ENCODE peak calls at places on chromosomes 6 and 20, in eight cellular contexts. R, U, Q, P, O, Z, S and N are unnamed samples.

GRCh38 chr6:19870322-19870721 is 33.2 kb downstream of the ID4 start:
- DNase-seq in R (no peak), U (no peak), Q (no peak), P (no peak), O (no peak), Z (no peak), S (no peak), N (no peak)

GRCh38 chr6:115729036-115729435 is 331.7 kb downstream of the FRK start:
- DNase-seq in R (no peak), U (no peak), Q (no peak), P (no peak), O (no peak), Z (no peak), S (no peak), N (no peak)

GRCh38 chr6:118468682-118469465 is 79.2 kb upstream of the PLN start:
- DNase-seq in R (no peak), U (no peak), Q (peak; percentile 8), P (peak; percentile 14), O (peak; percentile 1), Z (no peak), S (peak; percentile 42), N (no peak)

GRCh38 chr6:132484680-132485018 is 28.3 kb downstream of the STX7 start:
- DNase-seq in R (no peak), U (no peak), Q (no peak), P (no peak), O (no peak), Z (no peak), S (no peak), N (no peak)

GRCh38 chr20:1509237-1509636 is 18.0 kb upstream of the SIRPB2 start:
- DNase-seq in R (peak; percentile 8), U (peak; percentile 42), Q (peak; percentile 35), P (peak; percentile 17), O (peak; percentile 26), Z (no peak), S (peak; percentile 10), N (no peak)

GRCh38 chr20:4047614-4048013 is 32.3 kb upstream of the RNF24 start:
- DNase-seq in R (no peak), U (no peak), Q (no peak), P (no peak), O (no peak), Z (no peak), S (no peak), N (no peak)

GRCh38 chr6:1644516-1644915 is 34.8 kb downstream of the FOXC1 start:
- DNase-seq in R (no peak), U (no peak), Q (no peak), P (no peak), O (no peak), Z (no peak), S (no peak), N (no peak)

GRCh38 chr6:161128680-161129196 is 137.2 kb downstream of the MAP3K4 start:
- DNase-seq in R (no peak), U (no peak), Q (peak; percentile 11), P (no peak), O (no peak), Z (no peak), S (peak; percentile 77), N (no peak)

GRCh38 chr6:12348530-12349511 is 58.7 kb downstream of the EDN1 start:
- DNase-seq in R (no peak), U (no peak), Q (peak; percentile 83), P (peak; percentile 77), O (peak; percentile 78), Z (no peak), S (peak; percentile 33), N (no peak)

GRCh38 chr20:24690408-24690807 is 221.0 kb downstream of the SYNDIG1 start:
- DNase-seq in R (no peak), U (no peak), Q (no peak), P (no peak), O (no peak), Z (no peak), S (no peak), N (no peak)

GRCh38 chr6:27178860-27179259 is 68.6 kb upstream of the PRSS16 start:
- DNase-seq in R (no peak), U (peak; percentile 57), Q (peak; percentile 16), P (peak; percentile 17), O (no peak), Z (no peak), S (no peak), N (no peak)

GRCh38 chr6:3748726-3749389 is 2.7 kb downstream of the PXDC1 start:
- DNase-seq in R (no peak), U (no peak), Q (no peak), P (no peak), O (no peak), Z (no peak), S (peak; percentile 50), N (no peak)

GRCh38 chr6:14108571-14109410 is 8.8 kb upstream of the CD83 start:
- DNase-seq in R (no peak), U (no peak), Q (peak; percentile 21), P (no peak), O (no peak), Z (no peak), S (no peak), N (no peak)

GRCh38 chr6:132768051-132768517 is 10.4 kb upstream of the VNN2 start:
- DNase-seq in R (no peak), U (peak; percentile 72), Q (peak; percentile 32), P (peak; percentile 80), O (peak; percentile 10), Z (peak; percentile 17), S (peak; percentile 25), N (no peak)

GRCh38 chr6:131368077-131368911 is 204.7 kb upstream of the ARG1 start:
- DNase-seq in R (no peak), U (peak; percentile 32), Q (peak; percentile 74), P (peak; percentile 77), O (no peak), Z (peak; percentile 48), S (peak; percentile 15), N (peak; percentile 13)

GRCh38 chr6:164415832-164416563 is 893.4 kb downstream of the C6orf118 start:
- DNase-seq in R (no peak), U (peak; percentile 8), Q (peak; percentile 10), P (no peak), O (no peak), Z (no peak), S (no peak), N (no peak)

DNA sequence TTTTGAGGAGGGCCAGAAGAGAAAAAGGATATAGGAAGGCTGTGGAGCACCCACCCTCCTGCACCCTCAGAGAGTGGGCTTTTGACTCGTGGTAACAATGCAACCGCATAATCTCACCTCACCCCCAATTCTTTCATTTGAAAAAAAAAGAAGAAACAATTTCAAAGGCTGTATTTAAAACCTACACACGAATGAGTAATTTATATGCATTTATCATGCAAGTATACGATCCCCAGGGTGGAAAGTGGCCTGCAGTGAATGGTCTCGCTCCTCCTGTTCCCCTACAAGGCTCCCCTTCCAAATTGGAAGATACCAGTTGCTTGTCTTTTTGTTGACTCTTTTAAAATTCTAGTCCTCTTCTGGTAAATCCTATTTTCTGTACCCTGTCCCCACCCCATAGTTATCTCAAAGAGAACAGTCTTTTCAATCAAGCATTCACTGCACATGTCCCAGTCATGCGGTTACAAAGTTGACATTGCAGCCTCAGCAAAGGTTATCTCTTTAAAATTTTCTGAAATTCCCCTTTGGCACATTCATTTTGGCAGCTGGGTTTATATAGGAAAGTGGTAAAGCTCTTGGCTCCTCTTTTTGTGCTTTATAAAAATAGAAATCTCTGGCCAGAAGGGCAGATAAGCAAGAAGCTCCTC is 110.6 kb downstream of the ARID1B start:
- DNase-seq in R (no peak), U (no peak), Q (peak; percentile 22), P (no peak), O (no peak), Z (no peak), S (no peak), N (no peak)
- H3K4me1 ChIP-seq in R (peaks cover 40% of the 10 kb centered on the region), U (peaks cover 55% of the 10 kb centered on the region), Q (peaks cover 20% of the 10 kb centered on the region), P (no peaks in the 10 kb centered on the region), O (peaks cover 9% of the 10 kb centered on the region), Z (peaks cover 24% of the 10 kb centered on the region), S (no peaks in the 10 kb centered on the region), N (no peaks in the 10 kb centered on the region)

GRCh38 chr6:139759086-139759485 is 384.6 kb upstream of the CITED2 start:
- DNase-seq in R (no peak), U (no peak), Q (no peak), P (no peak), O (no peak), Z (no peak), S (no peak), N (no peak)
- H3K4me1 ChIP-seq in R (no peaks in the 10 kb centered on the region), U (peaks cover 15% of the 10 kb centered on the region), Q (peaks cover 36% of the 10 kb centered on the region), P (peaks cover 3% of the 10 kb centered on the region), O (peaks cover 31% of the 10 kb centered on the region), Z (peaks cover 5% of the 10 kb centered on the region), S (peaks cover 12% of the 10 kb centered on the region), N (no peaks in the 10 kb centered on the region)

DNA sequence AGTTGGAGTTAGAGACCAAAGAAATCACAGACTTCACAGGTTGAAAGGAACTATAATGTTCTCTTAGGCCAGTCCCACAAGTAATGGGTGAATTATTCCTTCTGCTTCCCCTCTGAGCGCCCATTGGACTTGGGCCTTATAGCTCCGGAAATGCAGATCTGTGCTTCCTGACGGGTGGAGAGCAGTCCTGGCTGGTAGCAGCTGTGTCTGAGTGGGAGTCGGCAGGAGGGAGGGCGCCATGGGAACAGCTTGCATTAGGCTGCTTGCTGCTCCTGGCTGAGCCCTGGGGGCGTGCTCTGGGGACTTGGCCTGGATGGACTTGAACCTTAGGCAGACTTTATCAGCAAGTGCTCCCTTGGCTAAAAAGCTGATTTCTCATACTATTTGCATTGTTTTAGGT is 18.4 kb upstream of the NUP153 start:
- DNase-seq in R (no peak), U (no peak), Q (peak; percentile 89), P (peak; percentile 45), O (no peak), Z (peak; percentile 60), S (peak; percentile 42), N (peak; percentile 62)
- H3K4me1 ChIP-seq in R (no peaks in the 10 kb centered on the region), U (no peaks in the 10 kb centered on the region), Q (no peaks in the 10 kb centered on the region), P (no peaks in the 10 kb centered on the region), O (no peaks in the 10 kb centered on the region), Z (no peaks in the 10 kb centered on the region), S (no peaks in the 10 kb centered on the region), N (no peaks in the 10 kb centered on the region)

DNA sequence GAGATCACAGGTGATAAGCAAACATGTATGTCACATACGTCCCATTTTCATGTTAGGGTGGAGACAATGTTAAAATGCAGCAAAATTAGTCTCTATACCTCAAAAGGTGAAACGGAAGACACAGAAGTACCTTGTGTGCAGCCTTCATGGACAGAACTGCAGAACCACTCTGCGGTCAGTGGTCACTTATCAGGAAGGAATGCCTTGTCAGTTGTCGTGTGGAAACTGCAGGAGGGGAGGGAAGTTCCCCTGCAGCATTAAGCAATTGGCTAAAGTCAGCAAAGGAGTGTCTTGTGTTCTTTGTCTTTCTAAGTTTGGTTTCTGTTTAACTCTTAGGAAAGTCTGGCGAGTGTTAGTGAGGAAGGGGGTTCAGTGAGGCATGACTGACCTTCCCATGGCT is 6.5 kb upstream of the GABRR2 start:
- DNase-seq in R (no peak), U (no peak), Q (peak; percentile 36), P (peak; percentile 4), O (no peak), Z (no peak), S (no peak), N (no peak)
- H3K4me1 ChIP-seq in R (no peaks in the 10 kb centered on the region), U (peaks cover 8% of the 10 kb centered on the region), Q (peaks cover 8% of the 10 kb centered on the region), P (no peaks in the 10 kb centered on the region), O (no peaks in the 10 kb centered on the region), Z (peaks cover 2% of the 10 kb centered on the region), S (no peaks in the 10 kb centered on the region), N (no peaks in the 10 kb centered on the region)